ENCODE peak calls at places on chromosomes 7 and 10, in ten cellular contexts. Q is psoas muscle, F is tibial artery, X is adrenal gland, S is GM23248, E is adipocyte, G is IMR-90, U is mucosa of descending colon, C is heart left ventricle, N is H1. L is an unnamed sample. For H3K9me3, the result is how much of the 10 kb centered on the place peaks cover.

GRCh38 chr10:86971146-86971991 is 3.1 kb downstream of the ADIRF start:
- DNase-seq in Q (peak), F (peak), X (peak), S (peak), E (peak), G (peak), U (peak), C (peak), N (no peak), L (no peak)

GRCh38 chr7:44290250-44290616 is 35.2 kb downstream of the CAMK2B start:
- DNase-seq in Q (peak), F (peak), X (peak), S (no peak), E (no peak), G (no peak), U (peak), C (peak), N (no peak), L (no peak)

GRCh38 chr10:804191-804781 is 114.8 kb upstream of the DIP2C start:
- DNase-seq in Q (no peak), F (no peak), X (no peak), S (no peak), E (no peak), G (peak), U (no peak), C (no peak), N (no peak), L (no peak)

GRCh38 chr10:118106426-118106825 is 59.7 kb upstream of the RAB11FIP2 start:
- DNase-seq in Q (no peak), F (no peak), X (no peak), S (peak), E (peak), G (peak), U (no peak), C (no peak), N (peak), L (peak)

GRCh38 chr10:32244421-32245207 is 102.3 kb downstream of the EPC1 start:
- DNase-seq in Q (no peak), F (no peak), X (no peak), S (no peak), E (no peak), G (no peak), U (no peak), C (no peak), N (no peak), L (no peak)

GRCh38 chr10:71547841-71548493 is 151.2 kb downstream of the CDH23 start:
- DNase-seq in Q (peak), F (peak), X (no peak), S (no peak), E (peak), G (peak), U (no peak), C (peak), N (no peak), L (no peak)

GRCh38 chr7:19119901-19120486 is 2.6 kb upstream of the TWIST1 start:
- DNase-seq in Q (no peak), F (no peak), X (no peak), S (peak), E (peak), G (no peak), U (no peak), C (no peak), N (no peak), L (no peak)

GRCh38 chr7:20794676-20795075 is 8.0 kb upstream of the SP8 start:
- DNase-seq in Q (no peak), F (no peak), X (no peak), S (no peak), E (no peak), G (no peak), U (no peak), C (no peak), N (no peak), L (no peak)

GRCh38 chr10:23198940-23199767 is 7.0 kb downstream of the PTF1A start:
- DNase-seq in Q (no peak), F (no peak), X (no peak), S (no peak), E (no peak), G (no peak), U (no peak), C (no peak), N (no peak), L (no peak)

GRCh38 chr7:88480901-88481300 is 174.2 kb upstream of the STEAP4 start:
- DNase-seq in Q (no peak), F (no peak), X (no peak), S (no peak), E (no peak), G (no peak), U (peak), C (no peak), N (no peak), L (peak)

GRCh38 chr10:110724116-110724701 is 80.1 kb downstream of the RBM20 start:
- DNase-seq in Q (no peak), F (no peak), X (no peak), S (no peak), E (no peak), G (no peak), U (no peak), C (no peak), N (no peak), L (no peak)

GRCh38 chr7:156050636-156051569 is 238.6 kb upstream of the SHH start:
- DNase-seq in Q (no peak), F (no peak), X (no peak), S (no peak), E (no peak), G (no peak), U (no peak), C (no peak), N (no peak), L (no peak)

GRCh38 chr7:43535810-43536585 is 46.9 kb upstream of the STK17A start:
- DNase-seq in Q (peak), F (no peak), X (no peak), S (peak), E (peak), G (peak), U (no peak), C (no peak), N (no peak), L (no peak)

GRCh38 chr7:106065560-106066500 is 46.3 kb downstream of the SYPL1 start:
- DNase-seq in Q (no peak), F (no peak), X (no peak), S (peak), E (peak), G (no peak), U (peak), C (no peak), N (no peak), L (no peak)

GRCh38 chr7:1271046-1271445 is 38.4 kb downstream of the UNCX start:
- DNase-seq in Q (peak), F (no peak), X (no peak), S (no peak), E (no peak), G (no peak), U (no peak), C (no peak), N (no peak), L (no peak)

GRCh38 chr7:33921216-33921938 is 16.0 kb downstream of the BMPER start:
- DNase-seq in Q (peak), F (peak), X (no peak), S (no peak), E (no peak), G (peak), U (peak), C (peak), N (no peak), L (no peak)

GRCh38 chr10:12214763-12215218 is 18.8 kb downstream of the CDC123 start:
- DNase-seq in Q (no peak), F (no peak), X (peak), S (peak), E (peak), G (peak), U (no peak), C (no peak), N (no peak), L (peak)

GRCh38 chr10:15857001-15857608 is 3.2 kb downstream of the MINDY3 start:
- DNase-seq in Q (no peak), F (no peak), X (no peak), S (no peak), E (no peak), G (no peak), U (no peak), C (no peak), N (no peak), L (no peak)

GRCh38 chr10:97134983-97135382 is 50.8 kb downstream of the SLIT1 start:
- DNase-seq in Q (no peak), F (no peak), X (no peak), S (no peak), E (no peak), G (no peak), U (no peak), C (no peak), N (no peak), L (no peak)

GRCh38 chr10:119768455-119769094 is 42.7 kb downstream of the INPP5F start:
- DNase-seq in Q (no peak), F (no peak), X (no peak), S (peak), E (peak), G (peak), U (no peak), C (no peak), N (no peak), L (no peak)

GRCh38 chr7:101235522-101235921 is 2.1 kb downstream of the CLDN15 start:
- DNase-seq in Q (no peak), F (no peak), X (no peak), S (no peak), E (no peak), G (no peak), U (peak), C (no peak), N (no peak), L (no peak)

GRCh38 chr7:99308461-99309074 is 17.1 kb upstream of the ARPC1A start:
- DNase-seq in Q (no peak), F (no peak), X (no peak), S (peak), E (no peak), G (peak), U (no peak), C (no peak), N (no peak), L (no peak)

GRCh38 chr7:155713382-155713781 is 68.9 kb downstream of the RBM33 start:
- DNase-seq in Q (no peak), F (peak), X (no peak), S (no peak), E (no peak), G (no peak), U (peak), C (no peak), N (no peak), L (no peak)

GRCh38 chr7:70266186-70266585 is 667.9 kb downstream of the AUTS2 start:
- DNase-seq in Q (no peak), F (no peak), X (no peak), S (peak), E (peak), G (no peak), U (no peak), C (no peak), N (no peak), L (no peak)

GRCh38 chr10:126448091-126448490 is 59.8 kb upstream of the ADAM12 start:
- DNase-seq in Q (no peak), F (no peak), X (no peak), S (no peak), E (peak), G (no peak), U (no peak), C (no peak), N (no peak), L (no peak)

GRCh38 chr7:119175916-119176627 is 951.6 kb downstream of the ANKRD7 start:
- DNase-seq in Q (no peak), F (no peak), X (peak), S (peak), E (peak), G (peak), U (no peak), C (no peak), N (peak), L (peak)

GRCh38 chr10:790821-791551 is 101.5 kb upstream of the DIP2C start:
- DNase-seq in Q (peak), F (no peak), X (peak), S (no peak), E (no peak), G (no peak), U (peak), C (no peak), N (no peak), L (no peak)

GRCh38 chr10:14552010-14552409 is 221.3 kb upstream of the FRMD4A start:
- DNase-seq in Q (no peak), F (no peak), X (no peak), S (no peak), E (no peak), G (no peak), U (no peak), C (no peak), N (no peak), L (no peak)

GRCh38 chr10:62195675-62195926 is 73.0 kb downstream of the RTKN2 start:
- DNase-seq in Q (no peak), F (no peak), X (no peak), S (no peak), E (no peak), G (no peak), U (no peak), C (no peak), N (no peak), L (no peak)

GRCh38 chr7:95871078-95871848 is 98.9 kb downstream of the DYNC1I1 start:
- DNase-seq in Q (no peak), F (peak), X (peak), S (peak), E (peak), G (peak), U (no peak), C (no peak), N (no peak), L (peak)

GRCh38 chr7:39238209-39238869 is 260.6 kb downstream of the POU6F2 start:
- DNase-seq in Q (no peak), F (no peak), X (no peak), S (no peak), E (no peak), G (no peak), U (no peak), C (no peak), N (no peak), L (peak)

GRCh38 chr7:25567430-25567829 is 339.1 kb upstream of the NPVF start:
- DNase-seq in Q (no peak), F (no peak), X (no peak), S (no peak), E (no peak), G (no peak), U (no peak), C (no peak), N (no peak), L (no peak)

GRCh38 chr7:150879345-150879744 is 27.0 kb downstream of the AOC1 start:
- DNase-seq in Q (no peak), F (no peak), X (no peak), S (no peak), E (no peak), G (no peak), U (no peak), C (no peak), N (no peak), L (no peak)

DNA sequence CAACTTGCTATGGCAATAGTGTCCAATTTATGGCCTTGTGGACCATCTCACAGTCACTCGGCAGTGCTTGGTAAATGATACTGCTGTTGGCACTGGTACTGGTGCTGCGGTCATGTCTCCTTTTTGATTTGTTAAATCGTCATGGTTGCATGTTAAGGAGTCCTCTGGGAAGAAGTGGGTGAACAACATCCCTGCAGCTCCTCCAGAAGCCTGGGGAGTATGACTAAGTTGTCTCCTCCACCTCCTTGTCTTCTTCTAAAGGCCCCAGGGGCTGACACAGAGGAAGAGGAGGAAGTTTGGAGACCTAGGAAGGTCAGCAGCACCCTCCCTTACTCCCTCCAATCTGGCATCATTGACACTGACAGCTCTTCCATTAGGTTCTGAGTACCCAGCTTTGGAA is 8.5 kb downstream of the ITPRIP start:
- DNase-seq in Q (no peak), F (no peak), X (no peak), S (peak), E (peak), G (peak), U (no peak), C (no peak), N (no peak), L (no peak)
- H3K4me3 ChIP-seq in Q (peak), F (no peak), X (no peak), S (peak), E (peak), G (no peak), U (no peak), C (no peak), N (no peak), L (no peak)

DNA sequence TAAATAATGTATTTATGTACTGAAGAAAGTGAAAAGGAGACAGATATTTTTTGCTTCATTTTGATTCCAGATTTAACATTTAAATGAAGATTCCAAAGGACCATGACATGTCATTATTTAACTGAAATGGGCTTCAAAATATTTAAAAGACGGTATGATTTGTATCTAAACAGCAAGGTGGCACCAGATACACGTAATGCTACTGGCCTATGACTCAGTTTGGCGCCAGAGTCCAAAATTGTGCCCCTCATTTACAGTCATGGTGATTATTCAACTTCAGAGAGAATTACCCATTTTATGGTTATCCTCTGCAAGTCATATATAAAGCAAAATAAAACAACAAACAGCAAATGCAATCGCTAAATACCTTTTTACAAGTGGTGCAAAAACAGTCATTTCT is 94.5 kb downstream of the ETV1 start:
- DNase-seq in Q (no peak), F (no peak), X (no peak), S (no peak), E (no peak), G (no peak), U (no peak), C (no peak), N (no peak), L (no peak)
- H3K9me3 ChIP-seq in Q (under half), F (under half), X (under half), S (under half), E (under half), G (under half), U (under half), C (under half), N (under half), L (under half)

DNA sequence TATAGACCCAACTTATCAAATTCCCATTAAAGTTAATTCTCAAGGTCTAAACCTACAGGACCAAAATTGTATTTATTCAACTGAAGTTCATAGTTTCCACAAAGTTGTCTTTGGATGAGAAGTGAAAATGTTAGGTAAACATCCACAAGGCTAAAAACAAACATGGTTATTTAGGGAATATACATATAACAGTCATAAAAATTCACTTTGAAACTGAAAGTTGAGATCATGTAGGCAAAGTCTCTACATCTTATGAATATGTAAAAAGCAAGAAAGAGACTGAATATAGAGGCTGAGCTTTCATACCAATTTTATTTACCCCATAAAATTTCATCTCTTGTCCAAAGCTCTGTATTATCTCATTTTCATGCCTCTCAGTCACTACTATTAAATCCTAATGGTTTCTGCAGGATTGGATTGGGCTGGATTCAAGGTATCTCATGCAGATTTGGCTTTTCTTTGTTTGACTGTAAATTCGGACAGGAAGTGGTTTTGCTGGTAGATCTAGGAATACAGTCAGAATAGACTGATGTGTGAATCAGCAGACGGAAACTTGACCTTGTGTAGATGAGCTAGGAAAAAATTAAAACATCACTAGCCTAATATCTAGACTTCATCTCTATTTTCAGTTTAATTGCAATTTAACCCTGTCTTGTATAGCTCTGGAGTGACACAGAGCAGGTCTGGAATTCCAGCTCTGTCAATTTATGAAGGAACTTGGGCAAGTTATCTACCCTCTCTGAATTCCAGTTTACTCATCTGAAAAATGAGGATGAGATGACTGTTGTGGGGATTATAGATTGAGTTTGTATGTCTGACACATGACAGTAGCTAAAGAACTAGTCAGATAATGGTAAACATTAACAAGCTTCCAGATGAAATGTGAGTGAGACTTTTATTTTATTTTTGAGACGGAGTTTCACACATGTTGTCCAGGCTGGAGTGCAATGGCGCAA is 27.3 kb upstream of the SKAP2 start:
- DNase-seq in Q (no peak), F (no peak), X (no peak), S (peak), E (no peak), G (peak), U (no peak), C (no peak), N (no peak), L (no peak)
- H3K4me3 ChIP-seq in Q (no peak), F (no peak), X (no peak), S (no peak), E (no peak), G (no peak), U (no peak), C (no peak), N (no peak), L (no peak)

DNA sequence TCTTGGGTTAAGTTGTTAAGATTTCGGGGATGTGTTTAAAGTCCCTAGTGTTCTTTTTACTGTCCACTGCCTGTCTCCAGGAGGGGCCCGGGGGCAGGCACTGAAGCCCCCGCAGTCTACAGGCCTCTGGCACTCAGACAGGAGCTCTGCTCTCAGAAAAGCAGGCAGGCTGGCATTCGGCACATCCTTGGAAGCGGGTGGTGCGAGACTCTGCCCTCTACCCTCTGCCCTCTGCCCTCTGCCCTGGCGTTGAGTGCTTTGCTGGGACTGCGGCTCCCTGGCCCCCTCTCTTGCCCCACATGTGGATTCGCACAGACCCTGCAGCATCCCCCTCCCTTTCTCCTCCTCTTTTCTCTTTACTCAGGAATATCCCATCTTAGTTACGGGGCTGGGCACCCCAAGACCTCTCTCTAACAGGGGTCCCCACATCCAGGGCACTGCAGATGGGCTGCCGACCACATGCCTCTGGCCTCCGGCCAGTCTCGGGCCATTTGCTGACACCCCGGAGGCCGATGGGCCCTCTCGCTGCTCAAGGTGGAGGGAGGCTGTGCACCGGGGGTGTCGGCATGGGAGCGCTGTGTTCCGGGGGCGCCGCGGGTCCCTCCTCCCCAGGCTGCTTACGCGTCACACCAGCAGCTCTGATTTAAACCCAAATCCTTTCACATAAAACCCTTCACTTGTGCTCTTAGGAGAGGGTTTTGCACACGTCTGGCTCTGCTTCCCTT is 479.9 kb downstream of the DNAJB6 start:
- DNase-seq in Q (no peak), F (no peak), X (no peak), S (no peak), E (no peak), G (no peak), U (no peak), C (no peak), N (no peak), L (no peak)
- H3K9me3 ChIP-seq in Q (under half), F (under half), X (under half), S (under half), E (under half), G (half or more), U (under half), C (under half), N (under half), L (under half)

GRCh38 chr10:112902730-112903129 is 47.3 kb upstream of the TCF7L2 start:
- DNase-seq in Q (no peak), F (no peak), X (no peak), S (no peak), E (no peak), G (no peak), U (no peak), C (no peak), N (no peak), L (no peak)

GRCh38 chr10:112896722-112897121 is 53.3 kb upstream of the TCF7L2 start:
- DNase-seq in Q (no peak), F (no peak), X (no peak), S (no peak), E (peak), G (no peak), U (no peak), C (no peak), N (no peak), L (no peak)

GRCh38 chr10:112898540-112899395 is 51.3 kb upstream of the TCF7L2 start:
- DNase-seq in Q (no peak), F (peak), X (no peak), S (peak), E (peak), G (peak), U (peak), C (peak), N (peak), L (peak)

GRCh38 chr10:112896273-112896672 is 53.8 kb upstream of the TCF7L2 start:
- DNase-seq in Q (no peak), F (no peak), X (no peak), S (no peak), E (no peak), G (peak), U (no peak), C (no peak), N (no peak), L (no peak)

GRCh38 chr10:112899396-112900065 is 50.5 kb upstream of the TCF7L2 start:
- DNase-seq in Q (no peak), F (no peak), X (no peak), S (no peak), E (no peak), G (no peak), U (peak), C (no peak), N (no peak), L (no peak)
- H3K4me3 ChIP-seq in Q (no peak), F (no peak), X (no peak), S (no peak), E (no peak), G (no peak), U (no peak), C (no peak), N (peak), L (no peak)